ENCODE peak calls at places on chromosome 16, in four cellular contexts. M is GM12878, E is GM12891, I is K562. X is an unnamed sample.

GRCh38 chr16:72847187-72848044 is 200.5 kb downstream of the ZFHX3 start:
- DNase-seq in M (no peak), E (peak), I (peak), X (peak)

GRCh38 chr16:81189100-81189664 is 49.3 kb upstream of the BCO1 start:
- DNase-seq in M (no peak), E (no peak), I (peak), X (no peak)

GRCh38 chr16:86203557-86204275 is 304.8 kb downstream of the IRF8 start:
- DNase-seq in M (no peak), E (no peak), I (no peak), X (no peak)

GRCh38 chr16:54931757-54932660 is 1.3 kb downstream of the IRX5 start:
- DNase-seq in M (no peak), E (no peak), I (no peak), X (no peak)

GRCh38 chr16:66247516-66248089 is 118.9 kb upstream of the CDH5 start:
- DNase-seq in M (no peak), E (no peak), I (no peak), X (no peak)

GRCh38 chr16:54808890-54809289 is 121.8 kb upstream of the IRX5 start:
- DNase-seq in M (no peak), E (no peak), I (no peak), X (no peak)

GRCh38 chr16:69799601-69800000 is 37.5 kb downstream of the WWP2 start:
- DNase-seq in M (no peak), E (no peak), I (no peak), X (no peak)

GRCh38 chr16:85436636-85437160 is 176.4 kb upstream of the GSE1 start:
- DNase-seq in M (no peak), E (no peak), I (peak), X (no peak)

GRCh38 chr16:68396481-68396880 is 51.8 kb downstream of the SMPD3 start:
- DNase-seq in M (no peak), E (no peak), I (peak), X (peak)

GRCh38 chr16:54928016-54928356 is 2.7 kb upstream of the IRX5 start:
- DNase-seq in M (no peak), E (no peak), I (peak), X (peak)

GRCh38 chr16:64858076-64858475 is 263.8 kb downstream of the CDH11 start:
- DNase-seq in M (no peak), E (no peak), I (no peak), X (no peak)

GRCh38 chr16:23914935-23915549 is 79.3 kb downstream of the PRKCB start:
- DNase-seq in M (no peak), E (no peak), I (no peak), X (no peak)

GRCh38 chr16:12092347-12092882 is 115.9 kb downstream of the SNX29 start:
- DNase-seq in M (no peak), E (no peak), I (no peak), X (no peak)

GRCh38 chr16:88951989-88952388 is 25.0 kb downstream of the CBFA2T3 start:
- DNase-seq in M (no peak), E (no peak), I (no peak), X (no peak)

GRCh38 chr16:1389762-1390161 is 24.7 kb downstream of the UNKL start:
- DNase-seq in M (no peak), E (no peak), I (no peak), X (no peak)

GRCh38 chr16:4704491-4704890 is 11.1 kb downstream of the NUDT16L1 start:
- DNase-seq in M (no peak), E (no peak), I (no peak), X (no peak)

GRCh38 chr16:4388275-4389021 is 16.8 kb downstream of the VASN start:
- DNase-seq in M (no peak), E (no peak), I (no peak), X (no peak)

GRCh38 chr16:68289621-68290329 is 21.0 kb downstream of the SLC7A6OS start:
- DNase-seq in M (peak), E (peak), I (peak), X (no peak)

GRCh38 chr16:85246473-85246872 is 134.2 kb upstream of the CIBAR2 start:
- DNase-seq in M (no peak), E (no peak), I (no peak), X (no peak)

GRCh38 chr16:89041571-89042481 is 51.8 kb upstream of the ACSF3 start:
- DNase-seq in M (no peak), E (no peak), I (no peak), X (no peak)

GRCh38 chr16:68490829-68491575 is 42.7 kb upstream of the SMPD3 start:
- DNase-seq in M (no peak), E (peak), I (no peak), X (no peak)

GRCh38 chr16:89815639-89816348 is 653 bp downstream of the FANCA start:
- DNase-seq in M (no peak), E (no peak), I (peak), X (no peak)

GRCh38 chr16:88331989-88332920 is 50.5 kb upstream of the ZNF469 start:
- DNase-seq in M (no peak), E (no peak), I (no peak), X (no peak)

GRCh38 chr16:52912565-52913173 is 140.0 kb downstream of the CHD9NB start:
- DNase-seq in M (peak), E (peak), I (peak), X (peak)

GRCh38 chr16:54342966-54343365 is 56.4 kb upstream of the IRX3 start:
- DNase-seq in M (no peak), E (no peak), I (no peak), X (no peak)

GRCh38 chr16:6209355-6209930 is 1111.8 kb upstream of the EEF2KMT start:
- DNase-seq in M (no peak), E (no peak), I (no peak), X (no peak)

GRCh38 chr16:85083051-85083639 is 29.1 kb downstream of the CIBAR2 start:
- DNase-seq in M (no peak), E (peak), I (no peak), X (no peak)

GRCh38 chr16:19294156-19294649 is 8.7 kb downstream of the CLEC19A start:
- DNase-seq in M (peak), E (peak), I (no peak), X (peak)

GRCh38 chr16:25143898-25144297 is 32.4 kb downstream of the LCMT1 start:
- DNase-seq in M (no peak), E (no peak), I (peak), X (no peak)

GRCh38 chr16:19463468-19464315 is 46.0 kb downstream of the TMC5 start:
- DNase-seq in M (no peak), E (no peak), I (no peak), X (no peak)

GRCh38 chr16:7236824-7237410 is 95.7 kb upstream of the RBFOX1 start:
- DNase-seq in M (no peak), E (no peak), I (no peak), X (no peak)

GRCh38 chr16:67652578-67653130 is 7.4 kb downstream of the ACD start:
- DNase-seq in M (no peak), E (no peak), I (peak), X (no peak)

GRCh38 chr16:50826797-50827316 is 85.0 kb downstream of the CYLD start:
- DNase-seq in M (no peak), E (no peak), I (no peak), X (no peak)

GRCh38 chr16:54123766-54124165 is 162.8 kb downstream of the IRX3 start:
- DNase-seq in M (no peak), E (no peak), I (no peak), X (no peak)

GRCh38 chr16:17541324-17541723 is 70.6 kb upstream of the XYLT1 start:
- DNase-seq in M (no peak), E (no peak), I (no peak), X (no peak)

GRCh38 chr16:15732416-15732815 is 82.4 kb downstream of the NDE1 start:
- DNase-seq in M (no peak), E (no peak), I (no peak), X (no peak)

GRCh38 chr16:67857547-67858233 is 10.2 kb upstream of the CENPT start:
- DNase-seq in M (no peak), E (no peak), I (peak), X (no peak)

GRCh38 chr16:23469814-23470213 is 16.8 kb upstream of the COG7 start:
- DNase-seq in M (no peak), E (no peak), I (no peak), X (no peak)

GRCh38 chr16:22787456-22788189 is 26.3 kb upstream of the HS3ST2 start:
- DNase-seq in M (no peak), E (no peak), I (no peak), X (peak)

GRCh38 chr16:9401173-9401572 is 309.7 kb downstream of the HAPSTR1 start:
- DNase-seq in M (no peak), E (no peak), I (no peak), X (no peak)
- TF ChIP-seq SPI1 in M (no peak), E (no peak), I (no peak), X (no peak)

GRCh38 chr16:386641-387156 is 4.9 kb upstream of the PGAP6 start:
- DNase-seq in M (no peak), E (no peak), I (peak), X (no peak)

GRCh38 chr16:381788-382717 is at the start of gene PGAP6:
- DNase-seq in M (no peak), E (peak), I (peak), X (no peak)

GRCh38 chr16:380837-381787 is 666 bp downstream of the PGAP6 start:
- DNase-seq in M (no peak), E (peak), I (peak), X (no peak)

GRCh38 chr16:379961-380836 is 1.6 kb downstream of the PGAP6 start:
- DNase-seq in M (no peak), E (no peak), I (no peak), X (no peak)

GRCh38 chr16:383326-384020 is 1.7 kb upstream of the PGAP6 start:
- DNase-seq in M (peak), E (no peak), I (no peak), X (no peak)
- TF ChIP-seq SPI1 in M (peak), E (no peak), I (no peak), X (no peak)

GRCh38 chr16:49058382-49058781 is 223.3 kb downstream of the CBLN1 start:
- DNase-seq in M (no peak), E (no peak), I (no peak), X (no peak)

GRCh38 chr16:49054606-49055005 is 227.0 kb downstream of the CBLN1 start:
- DNase-seq in M (no peak), E (no peak), I (no peak), X (no peak)

GRCh38 chr16:49057391-49057790 is 224.2 kb downstream of the CBLN1 start:
- DNase-seq in M (no peak), E (no peak), I (no peak), X (no peak)

GRCh38 chr16:49056546-49056945 is 225.1 kb downstream of the CBLN1 start:
- DNase-seq in M (no peak), E (no peak), I (no peak), X (no peak)

GRCh38 chr16:49055824-49056545 is 225.7 kb downstream of the CBLN1 start:
- DNase-seq in M (no peak), E (no peak), I (no peak), X (no peak)
- TF ChIP-seq SPI1 in M (no peak), E (no peak), I (no peak), X (no peak)

GRCh38 chr16:79008036-79008868 is 592.3 kb downstream of the MAF start:
- DNase-seq in M (no peak), E (no peak), I (peak), X (no peak)

GRCh38 chr16:79008869-79009179 is 591.7 kb downstream of the MAF start:
- DNase-seq in M (no peak), E (no peak), I (no peak), X (no peak)

GRCh38 chr16:79006206-79006605 is 594.3 kb downstream of the MAF start:
- DNase-seq in M (no peak), E (no peak), I (no peak), X (no peak)

GRCh38 chr16:79006762-79007161 is 593.8 kb downstream of the MAF start:
- DNase-seq in M (no peak), E (no peak), I (no peak), X (peak)

DNA sequence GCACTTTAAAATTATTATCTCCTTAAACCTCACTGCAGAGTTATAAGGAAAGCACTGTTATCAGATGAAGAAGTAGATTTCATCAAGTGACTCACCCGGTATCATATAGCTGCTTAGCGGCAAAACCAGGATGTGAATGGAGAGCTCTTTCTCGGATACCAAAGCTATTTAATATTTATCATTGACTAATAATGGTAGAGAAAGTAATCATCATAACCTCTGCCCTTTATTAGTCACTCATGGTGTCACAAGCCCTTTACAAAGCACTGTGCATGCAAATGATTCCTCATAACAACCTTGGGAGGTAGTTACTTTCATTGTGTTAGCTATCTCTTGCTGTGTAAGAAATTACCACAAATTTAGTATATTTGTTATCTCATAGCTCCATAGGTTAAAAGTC is 592.9 kb downstream of the MAF start:
- DNase-seq in M (no peak), E (no peak), I (no peak), X (no peak)
- TF ChIP-seq SPI1 in M (no peak), E (no peak), I (no peak), X (no peak)

DNA sequence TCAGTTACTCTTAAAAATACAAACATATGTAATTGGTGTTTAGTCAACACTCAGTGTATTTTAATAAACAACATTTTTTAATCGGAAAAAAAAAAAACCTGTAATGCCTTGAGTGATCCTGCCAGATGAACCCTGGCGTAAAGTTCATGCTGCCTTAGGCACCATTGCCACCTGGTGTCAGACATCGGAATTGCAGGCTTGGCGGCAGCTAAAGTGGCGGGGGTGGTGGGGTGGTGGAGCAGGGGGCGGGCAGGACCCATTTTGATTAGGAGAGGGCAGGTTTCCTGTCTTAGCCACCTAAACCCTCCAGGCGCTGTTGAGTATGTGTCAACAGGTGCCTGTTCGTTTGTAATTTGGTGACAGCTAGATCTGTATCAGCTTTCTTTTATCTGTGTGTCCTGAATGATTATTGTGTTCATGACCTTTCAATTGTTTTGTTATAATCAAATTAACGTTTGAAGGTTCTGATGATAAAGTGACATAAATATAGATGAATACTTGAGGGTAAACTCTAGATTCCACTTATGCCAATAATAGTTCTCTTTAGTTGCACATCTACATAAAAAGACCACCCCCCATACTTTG is 588.7 kb downstream of the CDH13 start:
- DNase-seq in M (no peak), E (peak), I (peak), X (peak)
- TF ChIP-seq SPI1 in M (no peak), E (no peak), I (no peak), X (no peak)

GRCh38 chr16:28155293-28155692 is 56.5 kb downstream of the XPO6 start:
- DNase-seq in M (no peak), E (no peak), I (no peak), X (no peak)
- TF ChIP-seq SPI1 in M (no peak), E (no peak), I (no peak), X (no peak)

GRCh38 chr16:30660424-30661251 is 2.4 kb downstream of the FBRS start:
- DNase-seq in M (no peak), E (no peak), I (no peak), X (no peak)
- TF ChIP-seq SPI1 in M (peak), E (peak), I (no peak), X (no peak)

GRCh38 chr16:57113042-57113453 is 20.7 kb downstream of the CPNE2 start:
- DNase-seq in M (no peak), E (no peak), I (no peak), X (no peak)
- TF ChIP-seq SPI1 in M (no peak), E (no peak), I (no peak), X (no peak)